ENCODE peak calls at places on chromosomes 3 and 15, in nine cellular contexts. X is NCI-H774; G is 8988T; B is AG20443; Q is LoVo; W is foreskin keratinocyte; Z is endodermal cell; D is activated CD8-positive, alpha-beta memory T cell treated with anti-CD3 and anti-CD28 coated beads, Interleukin-2, amount 50 U/mL, for 48 hours; O is HL-60. R is an unnamed sample.

GRCh38 chr15:43127752-43128151 is 5.6 kb upstream of the TMEM62 start:
- DNase-seq in G (no peak), Q (peak; percentile 89), Z (no peak), X (peak; percentile 77), D (no peak), B (no peak), W (no peak), O (no peak), R (peak; percentile 89)

GRCh38 chr3:170690133-170690981 is 104.5 kb upstream of the SLC7A14 start:
- DNase-seq in Z (peak; percentile 90), W (peak; percentile 20), G (peak; percentile 70), D (peak; percentile 79), Q (peak; percentile 44), O (peak; percentile 52), X (peak; percentile 47), B (peak; percentile 63), R (peak; percentile 2)

GRCh38 chr3:169658311-169658931 is 5.1 kb downstream of the MECOM start:
- DNase-seq in O (no peak), G (no peak), Z (peak; percentile 81), D (no peak), B (no peak), X (no peak), W (no peak), Q (no peak), R (no peak)

GRCh38 chr3:126541628-126542339 is 16.9 kb downstream of the C3orf22 start:
- DNase-seq in Z (peak; percentile 50), B (no peak), W (no peak), G (peak; percentile 9), O (no peak), Q (no peak), X (no peak), D (peak; percentile 20), R (no peak)

GRCh38 chr15:67578020-67578600 is 35.6 kb downstream of the MAP2K5 start:
- DNase-seq in B (peak; percentile 11), O (no peak), W (no peak), Z (no peak), X (no peak), D (no peak), G (no peak), Q (no peak), R (no peak)

GRCh38 chr15:96324192-96324895 is 6.2 kb upstream of the NR2F2 start:
- DNase-seq in O (no peak), B (no peak), D (no peak), G (no peak), Q (no peak), X (no peak), W (no peak), Z (no peak), R (no peak)

GRCh38 chr3:159664011-159664410 is 324.6 kb upstream of the IL12A start:
- DNase-seq in W (peak; percentile 25), G (no peak), D (no peak), Z (no peak), B (no peak), X (no peak), O (no peak), Q (no peak), R (no peak)

GRCh38 chr15:58555168-58556027 is 123.6 kb downstream of the LIPC start:
- DNase-seq in Q (no peak), B (no peak), W (no peak), O (no peak), X (no peak), G (no peak), Z (peak; percentile 82), D (no peak), R (no peak)

GRCh38 chr3:56144792-56145191 is 323.5 kb downstream of the ERC2 start:
- DNase-seq in Q (no peak), O (no peak), W (no peak), G (no peak), B (peak; percentile 37), Z (no peak), X (no peak), D (no peak), R (no peak)

GRCh38 chr15:101528917-101529299 is 39.4 kb upstream of the PCSK6 start:
- DNase-seq in B (peak; percentile 5), O (no peak), W (no peak), Q (no peak), X (no peak), G (no peak), D (no peak), Z (no peak), R (no peak)

GRCh38 chr15:27545494-27546255 is 553.4 kb downstream of the OCA2 start:
- DNase-seq in O (no peak), Z (no peak), B (no peak), X (peak; percentile 36), G (no peak), D (no peak), W (no peak), Q (no peak), R (peak; percentile 59)

GRCh38 chr3:78077842-78078241 is 1037.9 kb downstream of the ROBO2 start:
- DNase-seq in B (no peak), X (no peak), D (no peak), W (no peak), G (no peak), Z (no peak), O (no peak), Q (no peak), R (no peak)

R was measured in NCI-H748 treated with DMSO at 0.1 percent for 48 hours.